ENCODE peak calls at places on chromosomes 3 and 15, in six cellular contexts. W is A673, M is psoas muscle, I is astrocyte, H is ovary, E is AG04449. S is an unnamed sample.

GRCh38 chr3:194587438-194587931 is 45.7 kb downstream of the TMEM44 start:
- DNase-seq in W (no peak), M (peak; percentile 41), I (peak; percentile 88), H (no peak), E (no peak), S (no peak)

GRCh38 chr3:38497026-38497425 is 886 bp downstream of the EXOG start:
- DNase-seq in W (peak; percentile 31), M (no peak), I (peak; percentile 7), H (no peak), E (no peak), S (no peak)

GRCh38 chr15:49831206-49831965 is 210.5 kb downstream of the DTWD1 start:
- DNase-seq in W (peak; percentile 9), M (peak; percentile 67), I (peak; percentile 89), H (no peak), E (peak; percentile 84), S (peak; percentile 76)

GRCh38 chr3:64852738-64853137 is 164.9 kb upstream of the ADAMTS9 start:
- DNase-seq in W (no peak), M (no peak), I (no peak), H (no peak), E (no peak), S (no peak)

GRCh38 chr3:39718674-39719595 is 90.5 kb upstream of the MYRIP start:
- DNase-seq in W (peak; percentile 57), M (no peak), I (peak; percentile 42), H (no peak), E (peak; percentile 46), S (peak; percentile 55)

GRCh38 chr3:119310052-119310451 is 15.9 kb downstream of the ARHGAP31 start:
- DNase-seq in W (no peak), M (peak; percentile 40), I (peak; percentile 99), H (no peak), E (peak; percentile 96), S (peak; percentile 94)

GRCh38 chr3:129261850-129262249 is 12.4 kb downstream of the COPG1 start:
- DNase-seq in W (no peak), M (no peak), I (no peak), H (no peak), E (no peak), S (no peak)

GRCh38 chr15:78101423-78102105 is 9.2 kb downstream of the SH2D7 start:
- DNase-seq in W (no peak), M (no peak), I (no peak), H (no peak), E (no peak), S (no peak)

GRCh38 chr3:81760215-81760614 is 1.2 kb downstream of the GBE1 start:
- DNase-seq in W (no peak), M (no peak), I (no peak), H (no peak), E (no peak), S (no peak)

GRCh38 chr3:48598323-48599076 is 3.4 kb upstream of the COL7A1 start:
- DNase-seq in W (peak; percentile 61), M (peak; percentile 70), I (peak; percentile 74), H (peak; percentile 90), E (peak; percentile 82), S (peak; percentile 88)

GRCh38 chr3:160784853-160785252 is 28.8 kb downstream of the PPM1L start:
- DNase-seq in W (no peak), M (no peak), I (no peak), H (no peak), E (no peak), S (no peak)

GRCh38 chr3:65285956-65286355 is 598.2 kb upstream of the ADAMTS9 start:
- DNase-seq in W (no peak), M (no peak), I (no peak), H (no peak), E (no peak), S (no peak)

GRCh38 chr15:22918056-22918455 is 62.1 kb downstream of the CYFIP1 start:
- DNase-seq in W (no peak), M (no peak), I (peak; percentile 26), H (no peak), E (no peak), S (no peak)

GRCh38 chr3:177370396-177370795 is 173.1 kb upstream of the TBL1XR1 start:
- DNase-seq in W (no peak), M (no peak), I (no peak), H (no peak), E (no peak), S (no peak)

GRCh38 chr15:62618432-62618831 is 424.1 kb upstream of the TPM1 start:
- DNase-seq in W (no peak), M (no peak), I (peak; percentile 88), H (no peak), E (peak; percentile 47), S (peak; percentile 69)

GRCh38 chr3:156615592-156616173 is 58.7 kb upstream of the TIPARP start:
- DNase-seq in W (peak; percentile 82), M (no peak), I (peak; percentile 95), H (no peak), E (peak; percentile 73), S (no peak)

GRCh38 chr15:66131200-66131599 is 122.3 kb downstream of the MEGF11 start:
- DNase-seq in W (peak; percentile 39), M (no peak), I (no peak), H (no peak), E (no peak), S (no peak)

GRCh38 chr15:36599824-36600365 is 20.5 kb downstream of the CDIN1 start:
- DNase-seq in W (no peak), M (no peak), I (no peak), H (no peak), E (no peak), S (no peak)

GRCh38 chr15:33654859-33655258 is 313.4 kb upstream of the CHRM5 start:
- DNase-seq in W (no peak), M (peak; percentile 25), I (no peak), H (no peak), E (no peak), S (no peak)

GRCh38 chr3:41302295-41302694 is 103.0 kb downstream of the CTNNB1 start:
- DNase-seq in W (no peak), M (no peak), I (no peak), H (no peak), E (no peak), S (no peak)

GRCh38 chr3:167228135-167228534 is 152.0 kb downstream of the ZBBX start:
- DNase-seq in W (no peak), M (no peak), I (peak; percentile 84), H (no peak), E (no peak), S (no peak)

GRCh38 chr15:71588746-71589145 is 221.6 kb upstream of the NR2E3 start:
- DNase-seq in W (no peak), M (no peak), I (peak; percentile 82), H (no peak), E (no peak), S (no peak)

GRCh38 chr3:105598047-105598796 is 231.5 kb downstream of the ALCAM start:
- DNase-seq in W (peak; percentile 78), M (no peak), I (peak; percentile 98), H (no peak), E (peak; percentile 92), S (peak; percentile 77)

GRCh38 chr3:153752405-153753027 is 368.7 kb upstream of the ARHGEF26 start:
- DNase-seq in W (no peak), M (no peak), I (no peak), H (no peak), E (no peak), S (no peak)

GRCh38 chr3:177041730-177042551 is 155.3 kb downstream of the TBL1XR1 start:
- DNase-seq in W (no peak), M (no peak), I (no peak), H (no peak), E (no peak), S (no peak)

GRCh38 chr3:138051946-138052802 is 42.2 kb downstream of the CLDN18 start:
- DNase-seq in W (peak; percentile 53), M (no peak), I (no peak), H (peak; percentile 55), E (no peak), S (no peak)

GRCh38 chr3:10917176-10917575 is 75.4 kb upstream of the SLC6A1 start:
- DNase-seq in W (no peak), M (no peak), I (peak; percentile 20), H (no peak), E (no peak), S (no peak)

GRCh38 chr15:74464216-74464615 is 3.3 kb upstream of the UBL7 start:
- DNase-seq in W (no peak), M (no peak), I (no peak), H (no peak), E (no peak), S (no peak)
- H3K4me3 ChIP-seq in W (no peak overlapping the region), M (no peak overlapping the region), I (no peak overlapping the region), H (no peak overlapping the region), E (no peak overlapping the region), S (no peak overlapping the region)

GRCh38 chr3:123025642-123026521 is 1.7 kb downstream of the SEMA5B start:
- DNase-seq in W (peak; percentile 45), M (peak; percentile 16), I (no peak), H (peak; percentile 53), E (no peak), S (no peak)
- H3K4me3 ChIP-seq in W (no peak overlapping the region), M (peak overlapping the region; percentile 74), I (peak overlapping the region; percentile 40), H (peak overlapping the region; percentile 43), E (no peak overlapping the region), S (no peak overlapping the region)

GRCh38 chr3:50194903-50195500 is 3.6 kb downstream of the GNAT1 start:
- DNase-seq in W (no peak), M (no peak), I (no peak), H (no peak), E (no peak), S (no peak)
- H3K4me3 ChIP-seq in W (no peak overlapping the region), M (peak overlapping the region; percentile 23), I (no peak overlapping the region), H (no peak overlapping the region), E (peak overlapping the region; percentile 18), S (no peak overlapping the region)

DNA sequence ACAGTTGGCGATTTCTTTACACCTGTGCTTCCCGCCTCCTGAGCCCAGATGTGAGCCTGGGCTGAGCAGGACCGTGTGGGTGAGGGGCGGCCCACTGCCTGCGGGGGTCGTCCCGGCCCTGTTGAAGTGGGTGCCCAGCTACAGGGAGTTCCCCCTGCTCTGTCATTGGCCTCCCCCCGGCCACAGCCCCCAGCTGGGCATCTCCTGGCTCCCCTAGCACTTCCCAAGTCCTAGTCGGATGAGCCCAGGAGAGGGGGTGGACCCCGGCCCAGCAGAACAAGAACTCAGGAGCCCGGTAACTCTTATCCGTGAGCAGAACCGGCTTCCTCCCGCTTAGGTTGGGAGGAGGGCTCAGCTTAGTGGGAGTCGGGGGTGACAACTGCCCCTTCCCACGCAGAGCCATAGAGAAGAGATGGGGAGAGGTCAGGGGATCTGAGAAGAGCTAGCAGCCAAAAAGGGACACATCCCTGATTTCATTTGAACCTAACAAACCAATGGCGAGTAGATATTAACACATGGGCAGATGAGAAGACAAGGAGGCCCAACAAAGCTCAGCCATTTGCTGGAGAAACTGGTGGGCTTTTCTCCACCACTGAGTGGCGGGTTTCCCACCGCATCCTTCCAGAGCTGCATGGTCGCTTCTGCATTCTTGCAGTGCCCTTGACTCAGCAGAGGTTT is 878 bp downstream of the PAQR5 start:
- DNase-seq in W (no peak), M (no peak), I (no peak), H (no peak), E (no peak), S (no peak)
- H3K4me3 ChIP-seq in W (peak overlapping the region; percentile 71), M (peak overlapping the region; percentile 72), I (peak overlapping the region; percentile 23), H (peak overlapping the region; percentile 33), E (peak overlapping the region; percentile 56), S (peak overlapping the region; percentile 43)